ENCODE peak calls at places on chromosome 10, in eight cellular contexts. Z, G, L, T, J, N, Q and R are unnamed samples.

GRCh38 chr10:37240223-37240622 is 114.8 kb downstream of the ANKRD30A start:
- DNase-seq in N (no peak), Q (no peak), G (no peak), J (no peak), Z (no peak), T (no peak), L (no peak), R (no peak)

GRCh38 chr10:3197354-3198003 is 24.9 kb upstream of the PITRM1 start:
- DNase-seq in Q (peak; percentile 84), J (peak; percentile 78), T (peak; percentile 78), L (peak; percentile 83), G (peak; percentile 71), Z (peak; percentile 85), N (peak; percentile 84), R (peak; percentile 76)

GRCh38 chr10:73908853-73909611 is 1.9 kb upstream of the PLAU start:
- DNase-seq in Z (peak; percentile 28), L (peak; percentile 56), T (peak; percentile 93), N (peak; percentile 100), J (no peak), G (peak; percentile 55), Q (no peak), R (no peak)

GRCh38 chr10:106795619-106796018 is 368.9 kb downstream of the SORCS1 start:
- DNase-seq in Z (peak; percentile 19), J (peak; percentile 26), T (peak; percentile 4), N (no peak), Q (no peak), L (peak; percentile 36), G (no peak), R (peak; percentile 18)

GRCh38 chr10:132392811-132393694 is 3.9 kb upstream of the PWWP2B start:
- DNase-seq in N (peak; percentile 47), L (no peak), Q (peak; percentile 57), G (no peak), T (no peak), J (peak; percentile 15), Z (peak; percentile 5), R (no peak)

GRCh38 chr10:124267231-124267885 is 151.4 kb downstream of the OAT start:
- DNase-seq in G (no peak), L (peak; percentile 54), Q (peak; percentile 19), Z (no peak), T (no peak), J (no peak), N (no peak), R (no peak)

GRCh38 chr10:95601116-95601719 is 40.0 kb upstream of the SORBS1 start:
- DNase-seq in J (peak; percentile 81), N (peak; percentile 84), Q (peak; percentile 80), Z (peak; percentile 87), L (peak; percentile 79), T (peak; percentile 87), G (peak; percentile 78), R (peak; percentile 92)

GRCh38 chr10:132865851-132866600 is 76.3 kb downstream of the CFAP46 start:
- DNase-seq in Q (peak; percentile 43), J (no peak), G (no peak), L (peak; percentile 10), T (no peak), N (no peak), Z (peak; percentile 2), R (no peak)

GRCh38 chr10:86961481-86962091 is 3.2 kb downstream of the SNCG start:
- DNase-seq in N (peak; percentile 55), G (no peak), J (no peak), Z (no peak), T (no peak), Q (peak; percentile 62), L (peak; percentile 18), R (no peak)

GRCh38 chr10:98267069-98267893 is 713 bp downstream of the LOXL4 start:
- DNase-seq in G (no peak), Z (no peak), N (no peak), T (no peak), J (peak; percentile 44), L (peak; percentile 47), Q (no peak), R (no peak)

GRCh38 chr10:22103701-22104100 is 100.2 kb upstream of the DNAJC1 start:
- DNase-seq in Z (no peak), T (peak; percentile 14), Q (no peak), G (no peak), J (no peak), L (no peak), N (no peak), R (peak; percentile 14)

GRCh38 chr10:13993634-13994033 is 337.1 kb downstream of the FRMD4A start:
- DNase-seq in J (no peak), Z (no peak), T (no peak), L (no peak), N (no peak), G (no peak), Q (no peak), R (no peak)

GRCh38 chr10:78774614-78774998 is 294.2 kb upstream of the ZMIZ1 start:
- DNase-seq in G (peak; percentile 44), Z (no peak), L (no peak), Q (no peak), J (no peak), N (no peak), T (no peak), R (no peak)
- TF ChIP-seq POLR2A in G (no peak), Z (no peak), L (no peak), Q (no peak), J (no peak), N (no peak), T (no peak), R (no peak)

GRCh38 chr10:89414146-89414878 is at the start of gene IFIT5:
- DNase-seq in G (peak; percentile 61), J (peak; percentile 79), Q (peak; percentile 79), L (peak; percentile 84), N (peak; percentile 67), T (peak; percentile 71), Z (peak; percentile 68), R (peak; percentile 88)
- TF ChIP-seq POLR2A in G (no peak), J (peak; percentile 50), Q (peak; percentile 9), L (no peak), N (no peak), T (peak; percentile 54), Z (no peak), R (peak; percentile 40)

DNA sequence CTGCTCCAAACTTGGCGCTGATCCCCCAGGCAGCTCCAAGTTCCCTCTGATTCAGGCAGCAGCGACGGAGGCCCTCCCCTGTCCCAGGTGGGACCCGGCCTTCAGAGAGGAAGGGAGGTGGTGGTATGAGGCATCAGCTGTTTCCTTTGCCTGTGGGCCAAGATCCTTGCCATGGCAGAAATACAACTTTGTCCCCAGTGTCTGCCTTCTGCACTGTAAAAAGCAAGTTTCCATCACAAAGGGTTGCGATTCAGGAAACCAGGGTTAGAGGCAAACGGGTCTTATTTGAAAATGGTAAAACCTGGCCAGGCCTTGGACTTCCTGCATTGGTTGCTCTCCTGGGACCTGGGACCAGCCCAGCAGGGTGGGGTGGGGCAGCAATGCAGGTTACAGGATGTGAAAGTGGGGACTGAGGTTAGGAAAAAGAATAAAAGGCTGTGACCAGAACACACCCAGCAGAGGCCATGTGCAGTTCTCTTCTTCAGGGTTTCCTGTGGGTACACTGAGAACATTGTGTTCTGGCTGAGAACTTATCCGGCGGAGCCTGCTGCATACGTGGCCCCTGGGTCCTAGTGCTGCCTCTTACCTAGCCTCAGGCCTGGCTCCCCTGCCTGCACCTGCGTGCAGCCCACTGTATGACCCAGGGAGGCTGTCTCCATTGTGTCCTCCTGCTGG is 25.1 kb upstream of the DDIT4 start:
- DNase-seq in G (peak; percentile 93), J (peak; percentile 76), Q (peak; percentile 92), N (no peak), T (peak; percentile 60), L (peak; percentile 88), Z (peak; percentile 90), R (no peak)
- TF ChIP-seq POLR2A in G (no peak), J (peak; percentile 54), Q (peak; percentile 33), N (no peak), T (peak; percentile 22), L (no peak), Z (peak; percentile 68), R (peak; percentile 77)

GRCh38 chr10:29734980-29735627 is 100.3 kb upstream of the SVIL start:
- DNase-seq in T (peak; percentile 36), L (peak; percentile 81), G (peak; percentile 63), Z (peak; percentile 66), Q (peak; percentile 88), N (no peak), J (peak; percentile 68), R (no peak)

GRCh38 chr10:29736325-29737208 is 101.8 kb upstream of the SVIL start:
- DNase-seq in N (peak; percentile 55), G (peak; percentile 31), Z (peak; percentile 70), T (peak; percentile 53), Q (peak; percentile 79), L (peak; percentile 75), J (peak; percentile 82), R (no peak)

GRCh38 chr10:29734640-29734979 is 99.8 kb upstream of the SVIL start:
- DNase-seq in L (no peak), Z (no peak), N (no peak), T (no peak), Q (peak; percentile 69), G (no peak), J (no peak), R (no peak)

GRCh38 chr10:29737209-29737565 is 102.4 kb upstream of the SVIL start:
- DNase-seq in Q (no peak), N (no peak), T (no peak), L (no peak), Z (no peak), J (no peak), G (no peak), R (no peak)

GRCh38 chr10:29735628-29736324 is 101.0 kb upstream of the SVIL start:
- DNase-seq in G (peak; percentile 80), L (peak; percentile 84), N (peak; percentile 67), J (peak; percentile 91), Z (peak; percentile 92), Q (peak; percentile 91), T (peak; percentile 89), R (peak; percentile 59)
- TF ChIP-seq POLR2A in G (no peak), L (no peak), N (no peak), J (peak; percentile 73), Z (peak; percentile 67), Q (no peak), T (no peak), R (no peak)

DNA sequence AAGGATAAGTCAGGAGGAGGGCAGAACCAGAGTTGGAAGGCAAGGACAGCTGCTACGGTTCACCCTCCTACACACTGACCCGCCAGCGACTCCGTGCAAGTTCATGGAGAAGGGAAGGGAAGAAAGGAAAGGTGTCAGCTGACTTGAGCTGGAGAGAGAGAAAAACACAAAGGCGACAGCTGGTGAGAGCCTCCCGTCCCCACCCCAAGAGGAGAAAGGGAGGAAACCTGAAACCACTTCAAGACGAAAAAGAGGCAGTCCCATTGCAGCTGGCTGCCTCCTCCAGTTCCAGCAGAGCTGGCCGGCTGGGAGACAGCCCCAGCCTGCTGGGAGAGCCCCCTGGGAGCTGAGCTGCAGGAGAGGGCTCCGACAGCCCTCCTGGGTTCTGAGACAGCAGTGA is 75.2 kb downstream of the PARD3 start:
- DNase-seq in Z (peak; percentile 39), Q (no peak), J (peak; percentile 76), L (peak; percentile 69), G (no peak), T (no peak), N (peak; percentile 91), R (no peak)
- TF ChIP-seq POLR2A in Z (no peak), Q (no peak), J (no peak), L (no peak), G (no peak), T (no peak), N (no peak), R (no peak)

DNA sequence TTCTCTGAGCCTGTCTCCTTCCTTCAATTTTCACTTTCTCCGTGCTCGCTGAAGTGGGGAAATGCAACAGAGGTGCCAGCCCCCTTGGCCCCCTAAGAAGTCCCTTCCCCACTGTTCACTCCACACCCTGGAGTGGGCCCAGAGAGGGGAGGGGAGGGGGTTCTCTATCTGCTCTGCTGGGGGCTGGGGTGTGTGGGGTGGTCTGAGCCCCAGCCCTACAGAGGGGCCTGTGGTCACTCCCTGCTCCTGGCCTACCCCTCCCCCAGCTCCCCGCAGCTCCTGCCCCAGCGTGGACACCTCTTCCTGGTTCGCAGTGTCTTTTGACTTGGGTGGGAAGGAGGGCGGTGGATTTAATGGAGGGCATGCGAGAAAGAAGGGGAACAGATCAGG is 989 bp downstream of the LZTS2 start:
- DNase-seq in J (no peak), L (no peak), G (no peak), Z (peak; percentile 25), Q (no peak), N (no peak), T (no peak), R (no peak)
- TF ChIP-seq POLR2A in J (no peak), L (no peak), G (no peak), Z (no peak), Q (no peak), N (no peak), T (no peak), R (no peak)